ENCODE peak calls at places on chromosomes 6 and 20, in eight cellular contexts. W, M, R, X, K, E, S and N are unnamed samples.
A peak's percentile ranks its signal among the peaks of the same experiment; 100 is the strongest.

GRCh38 chr6:64522859-64523258 is 887.3 kb downstream of the PHF3 start:
- ATAC-seq in W (no peak), M (no peak), R (no peak), X (no peak), K (no peak), E (no peak), S (no peak), N (no peak)

GRCh38 chr20:37789408-37789807 is 95.6 kb downstream of the CTNNBL1 start:
- ATAC-seq in W (no peak), M (peak; percentile 94), R (no peak), X (no peak), K (no peak), E (peak; percentile 97), S (no peak), N (no peak)

GRCh38 chr20:8094845-8095244 is 37.2 kb upstream of the PLCB1 start:
- ATAC-seq in W (no peak), M (no peak), R (no peak), X (peak; percentile 81), K (peak; percentile 69), E (no peak), S (no peak), N (no peak)

GRCh38 chr6:21885532-21886089 is 292.1 kb downstream of the SOX4 start:
- ATAC-seq in W (peak; percentile 80), M (no peak), R (no peak), X (peak; percentile 72), K (peak; percentile 58), E (no peak), S (no peak), N (no peak)

GRCh38 chr6:156396068-156396771 is 381.0 kb upstream of the ARID1B start:
- ATAC-seq in W (no peak), M (peak; percentile 86), R (peak; percentile 78), X (no peak), K (no peak), E (peak; percentile 62), S (peak; percentile 68), N (peak; percentile 59)

GRCh38 chr6:128479991-128480390 is 40.4 kb downstream of the PTPRK start:
- ATAC-seq in W (no peak), M (no peak), R (no peak), X (no peak), K (no peak), E (no peak), S (no peak), N (no peak)

GRCh38 chr6:68710496-68710895 is 75.4 kb downstream of the ADGRB3 start:
- ATAC-seq in W (no peak), M (no peak), R (no peak), X (no peak), K (no peak), E (no peak), S (no peak), N (no peak)

GRCh38 chr6:154202334-154202733 is 154.3 kb downstream of the IPCEF1 start:
- ATAC-seq in W (no peak), M (no peak), R (no peak), X (peak; percentile 52), K (no peak), E (no peak), S (no peak), N (no peak)

GRCh38 chr20:49165611-49166010 is 22.5 kb downstream of the STAU1 start:
- ATAC-seq in W (no peak), M (no peak), R (no peak), X (no peak), K (no peak), E (no peak), S (peak; percentile 79), N (peak; percentile 77)

GRCh38 chr6:100665041-100665380 is 200.3 kb upstream of the SIM1 start:
- ATAC-seq in W (no peak), M (peak; percentile 97), R (no peak), X (no peak), K (no peak), E (no peak), S (peak; percentile 92), N (peak; percentile 88)

GRCh38 chr6:4379958-4380357 is 244.6 kb upstream of the ECI2 start:
- ATAC-seq in W (no peak), M (no peak), R (no peak), X (no peak), K (no peak), E (no peak), S (no peak), N (no peak)

GRCh38 chr6:44152109-44152461 is 6.5 kb upstream of the CAPN11 start:
- ATAC-seq in W (no peak), M (peak; percentile 1), R (peak; percentile 22), X (no peak), K (no peak), E (no peak), S (no peak), N (no peak)

GRCh38 chr6:52390361-52390727 is 28.4 kb downstream of the PAQR8 start:
- ATAC-seq in W (peak; percentile 52), M (peak; percentile 83), R (peak; percentile 65), X (peak; percentile 70), K (peak; percentile 67), E (peak; percentile 83), S (peak; percentile 83), N (peak; percentile 57)

GRCh38 chr6:32176476-32177181 is 745 bp upstream of the AGPAT1 start:
- ATAC-seq in W (peak; percentile 0), M (no peak), R (no peak), X (peak; percentile 1), K (no peak), E (no peak), S (no peak), N (no peak)

GRCh38 chr6:138997136-138997535 is 9.1 kb upstream of the REPS1 start:
- ATAC-seq in W (no peak), M (no peak), R (no peak), X (no peak), K (no peak), E (no peak), S (no peak), N (no peak)

GRCh38 chr6:152071318-152071717 is 263.8 kb downstream of the ESR1 start:
- ATAC-seq in W (no peak), M (no peak), R (no peak), X (no peak), K (no peak), E (no peak), S (no peak), N (no peak)

GRCh38 chr6:155327326-155328073 is 13.2 kb upstream of the TFB1M start:
- ATAC-seq in W (peak; percentile 92), M (peak; percentile 65), R (peak; percentile 58), X (peak; percentile 91), K (peak; percentile 84), E (peak; percentile 62), S (peak; percentile 54), N (peak; percentile 45)

GRCh38 chr6:154197176-154197850 is 158.3 kb downstream of the OPRM1 start:
- ATAC-seq in W (peak; percentile 40), M (no peak), R (no peak), X (peak; percentile 50), K (no peak), E (no peak), S (peak; percentile 69), N (peak; percentile 80)

GRCh38 chr20:9241232-9241692 is 172.4 kb downstream of the PLCB4 start:
- ATAC-seq in W (peak; percentile 76), M (no peak), R (no peak), X (peak; percentile 57), K (no peak), E (no peak), S (no peak), N (no peak)

GRCh38 chr6:109474995-109475394 is 8.0 kb downstream of the ZBTB24 start:
- ATAC-seq in W (peak; percentile 52), M (no peak), R (no peak), X (no peak), K (no peak), E (no peak), S (peak; percentile 88), N (peak; percentile 73)

GRCh38 chr20:57977588-57977987 is 250.9 kb downstream of the ANKRD60 start:
- ATAC-seq in W (no peak), M (no peak), R (no peak), X (peak; percentile 44), K (no peak), E (no peak), S (no peak), N (no peak)

GRCh38 chr6:13015379-13015681 is 298.8 kb downstream of the PHACTR1 start:
- ATAC-seq in W (no peak), M (no peak), R (no peak), X (no peak), K (no peak), E (no peak), S (no peak), N (no peak)

GRCh38 chr6:133512410-133513016 is 271.4 kb downstream of the EYA4 start:
- ATAC-seq in W (peak; percentile 72), M (no peak), R (no peak), X (peak; percentile 76), K (peak; percentile 71), E (no peak), S (no peak), N (no peak)

GRCh38 chr6:163579880-163580295 is 165.4 kb downstream of the QKI start:
- ATAC-seq in W (no peak), M (no peak), R (no peak), X (peak; percentile 86), K (peak; percentile 83), E (no peak), S (no peak), N (no peak)

GRCh38 chr6:170058878-170059485 is 231.9 kb downstream of the DLL1 start:
- ATAC-seq in W (no peak), M (no peak), R (no peak), X (no peak), K (no peak), E (no peak), S (no peak), N (no peak)

GRCh38 chr20:34629342-34629741 is 47.5 kb downstream of the PIGU start:
- ATAC-seq in W (no peak), M (no peak), R (no peak), X (no peak), K (no peak), E (no peak), S (no peak), N (no peak)

GRCh38 chr6:147585256-147585655 is 76.8 kb downstream of the SAMD5 start:
- ATAC-seq in W (no peak), M (no peak), R (no peak), X (no peak), K (no peak), E (no peak), S (no peak), N (no peak)

GRCh38 chr20:61608275-61609085 is 356.4 kb downstream of the CDH4 start:
- ATAC-seq in W (peak; percentile 60), M (no peak), R (no peak), X (peak; percentile 17), K (no peak), E (no peak), S (no peak), N (no peak)

GRCh38 chr6:46378882-46379405 is 112.3 kb downstream of the RCAN2 start:
- ATAC-seq in W (no peak), M (no peak), R (no peak), X (no peak), K (no peak), E (no peak), S (no peak), N (no peak)